ENCODE peak calls at places on chromosomes 5 and 9, in five cellular contexts. One of them, this sample, is unnamed.

GRCh38 chr9:112533660-112534059 is 47.0 kb downstream of the KIAA1958 start:
- DNase-seq in CD8-positive, alpha-beta memory T cell: no peak
- DNase-seq in fibroblast of lung: no peak
- DNase-seq in CD4-positive, alpha-beta T cell: no peak
- DNase-seq in kidney: no peak
- DNase-seq in this sample: no peak

GRCh38 chr5:81425569-81425968 is 31.6 kb upstream of the ACOT12 start:
- DNase-seq in CD8-positive, alpha-beta memory T cell: no peak
- DNase-seq in CD4-positive, alpha-beta T cell: no peak
- DNase-seq in kidney: no peak
- DNase-seq in fibroblast of lung: peak; percentile 74
- DNase-seq in this sample: no peak

GRCh38 chr5:153445875-153446567 is 44.4 kb upstream of the GRIA1 start:
- DNase-seq in CD4-positive, alpha-beta T cell: no peak
- DNase-seq in fibroblast of lung: peak; percentile 21
- DNase-seq in CD8-positive, alpha-beta memory T cell: no peak
- DNase-seq in kidney: no peak
- DNase-seq in this sample: no peak

GRCh38 chr5:55899344-55899743 is 48.2 kb downstream of the IL31RA start:
- DNase-seq in kidney: no peak
- DNase-seq in CD8-positive, alpha-beta memory T cell: no peak
- DNase-seq in fibroblast of lung: peak; percentile 39
- DNase-seq in CD4-positive, alpha-beta T cell: no peak
- DNase-seq in this sample: no peak

GRCh38 chr9:68443560-68443959 is 87.1 kb downstream of the PGM5 start:
- DNase-seq in CD8-positive, alpha-beta memory T cell: no peak
- DNase-seq in kidney: no peak
- DNase-seq in fibroblast of lung: peak; percentile 24
- DNase-seq in CD4-positive, alpha-beta T cell: no peak
- DNase-seq in this sample: no peak

GRCh38 chr9:109182940-109183798 is 16.1 kb upstream of the FRRS1L start:
- DNase-seq in fibroblast of lung: peak; percentile 23
- DNase-seq in CD4-positive, alpha-beta T cell: no peak
- DNase-seq in kidney: no peak
- DNase-seq in CD8-positive, alpha-beta memory T cell: no peak
- DNase-seq in this sample: no peak

GRCh38 chr5:50445281-50445949 is 4.3 kb upstream of the EMB start:
- DNase-seq in CD4-positive, alpha-beta T cell: peak; percentile 9
- DNase-seq in fibroblast of lung: no peak
- DNase-seq in kidney: no peak
- DNase-seq in CD8-positive, alpha-beta memory T cell: no peak
- DNase-seq in this sample: no peak

GRCh38 chr9:82883436-82883835 is 179.5 kb downstream of the RASEF start:
- DNase-seq in CD4-positive, alpha-beta T cell: no peak
- DNase-seq in fibroblast of lung: no peak
- DNase-seq in CD8-positive, alpha-beta memory T cell: no peak
- DNase-seq in kidney: no peak
- DNase-seq in this sample: no peak

GRCh38 chr9:126992427-126992826 is 77.8 kb downstream of the RALGPS1 start:
- DNase-seq in fibroblast of lung: no peak
- DNase-seq in kidney: no peak
- DNase-seq in CD4-positive, alpha-beta T cell: no peak
- DNase-seq in CD8-positive, alpha-beta memory T cell: no peak
- DNase-seq in this sample: no peak

GRCh38 chr9:126986506-126986951 is 71.9 kb downstream of the RALGPS1 start:
- DNase-seq in kidney: no peak
- DNase-seq in fibroblast of lung: peak; percentile 31
- DNase-seq in CD8-positive, alpha-beta memory T cell: no peak
- DNase-seq in CD4-positive, alpha-beta T cell: peak; percentile 25
- DNase-seq in this sample: peak; percentile 22

GRCh38 chr9:126988857-126989256 is 74.3 kb downstream of the RALGPS1 start:
- DNase-seq in CD4-positive, alpha-beta T cell: no peak
- DNase-seq in fibroblast of lung: no peak
- DNase-seq in kidney: no peak
- DNase-seq in CD8-positive, alpha-beta memory T cell: no peak
- DNase-seq in this sample: no peak

GRCh38 chr9:126989847-126990821 is 75.6 kb downstream of the RALGPS1 start:
- DNase-seq in kidney: peak; percentile 82
- DNase-seq in fibroblast of lung: peak; percentile 52
- DNase-seq in CD4-positive, alpha-beta T cell: no peak
- DNase-seq in CD8-positive, alpha-beta memory T cell: no peak
- DNase-seq in this sample: no peak

DNA sequence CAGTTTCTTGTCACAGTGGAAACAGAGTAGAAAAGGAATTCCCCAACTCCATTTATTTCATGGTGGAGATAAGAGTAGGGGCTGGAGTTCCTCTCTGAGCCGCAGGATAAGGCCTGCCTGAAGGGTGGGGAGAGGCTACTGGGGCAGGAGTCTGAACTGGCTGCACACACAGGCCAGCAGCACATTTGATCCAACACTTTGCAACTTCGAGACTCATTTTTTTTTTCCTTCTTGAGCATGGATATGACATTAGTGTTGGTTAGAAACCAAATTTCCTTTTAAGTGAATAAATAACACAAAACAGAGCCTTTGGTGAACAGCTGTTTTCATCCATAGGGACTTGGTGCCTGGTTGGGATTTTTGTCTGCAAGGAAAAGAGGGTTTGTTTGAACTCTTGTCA is 76.6 kb downstream of the RALGPS1 start:
- DNase-seq in CD4-positive, alpha-beta T cell: no peak
- DNase-seq in fibroblast of lung: no peak
- DNase-seq in CD8-positive, alpha-beta memory T cell: no peak
- DNase-seq in kidney: no peak
- DNase-seq in this sample: no peak
- H3K27ac ChIP-seq in CD4-positive, alpha-beta T cell: no peak overlapping the region
- H3K27ac ChIP-seq in fibroblast of lung: no peak overlapping the region
- H3K27ac ChIP-seq in CD8-positive, alpha-beta memory T cell: no peak overlapping the region
- H3K27ac ChIP-seq in kidney: no peak overlapping the region
- H3K27ac ChIP-seq in this sample: no peak overlapping the region

GRCh38 chr5:131756942-131757341 is 39.9 kb downstream of the FNIP1 start:
- DNase-seq in fibroblast of lung: no peak
- DNase-seq in CD8-positive, alpha-beta memory T cell: no peak
- DNase-seq in kidney: no peak
- DNase-seq in CD4-positive, alpha-beta T cell: no peak
- DNase-seq in this sample: no peak
- H3K27ac ChIP-seq in fibroblast of lung: no peak overlapping the region
- H3K27ac ChIP-seq in CD8-positive, alpha-beta memory T cell: no peak overlapping the region
- H3K27ac ChIP-seq in kidney: no peak overlapping the region
- H3K27ac ChIP-seq in CD4-positive, alpha-beta T cell: no peak overlapping the region
- H3K27ac ChIP-seq in this sample: no peak overlapping the region

GRCh38 chr9:98150726-98151125 is 31.7 kb upstream of the TRIM14 start:
- DNase-seq in CD4-positive, alpha-beta T cell: no peak
- DNase-seq in fibroblast of lung: no peak
- DNase-seq in kidney: no peak
- DNase-seq in CD8-positive, alpha-beta memory T cell: no peak
- DNase-seq in this sample: no peak

GRCh38 chr9:98148486-98148885 is 29.5 kb upstream of the TRIM14 start:
- DNase-seq in CD8-positive, alpha-beta memory T cell: no peak
- DNase-seq in CD4-positive, alpha-beta T cell: no peak
- DNase-seq in fibroblast of lung: no peak
- DNase-seq in kidney: no peak
- DNase-seq in this sample: no peak

GRCh38 chr9:98147582-98147981 is 28.6 kb upstream of the TRIM14 start:
- DNase-seq in CD8-positive, alpha-beta memory T cell: no peak
- DNase-seq in CD4-positive, alpha-beta T cell: no peak
- DNase-seq in fibroblast of lung: peak; percentile 7
- DNase-seq in kidney: no peak
- DNase-seq in this sample: no peak

GRCh38 chr9:98150164-98150563 is 31.1 kb upstream of the TRIM14 start:
- DNase-seq in CD4-positive, alpha-beta T cell: no peak
- DNase-seq in CD8-positive, alpha-beta memory T cell: no peak
- DNase-seq in kidney: no peak
- DNase-seq in fibroblast of lung: no peak
- DNase-seq in this sample: no peak

GRCh38 chr9:98149422-98149821 is 30.4 kb upstream of the TRIM14 start:
- DNase-seq in CD4-positive, alpha-beta T cell: no peak
- DNase-seq in fibroblast of lung: no peak
- DNase-seq in kidney: no peak
- DNase-seq in CD8-positive, alpha-beta memory T cell: no peak
- DNase-seq in this sample: no peak
- H3K27ac ChIP-seq in CD4-positive, alpha-beta T cell: no peak overlapping the region
- H3K27ac ChIP-seq in fibroblast of lung: no peak overlapping the region
- H3K27ac ChIP-seq in kidney: no peak overlapping the region
- H3K27ac ChIP-seq in CD8-positive, alpha-beta memory T cell: no peak overlapping the region
- H3K27ac ChIP-seq in this sample: peak overlapping the region; percentile 99

GRCh38 chr5:34503379-34504346 is 152.5 kb upstream of the RAI14 start:
- DNase-seq in kidney: no peak
- DNase-seq in CD4-positive, alpha-beta T cell: no peak
- DNase-seq in fibroblast of lung: no peak
- DNase-seq in CD8-positive, alpha-beta memory T cell: no peak
- DNase-seq in this sample: no peak
- H3K27ac ChIP-seq in kidney: peak overlapping the region; percentile 29
- H3K27ac ChIP-seq in CD4-positive, alpha-beta T cell: no peak overlapping the region
- H3K27ac ChIP-seq in fibroblast of lung: no peak overlapping the region
- H3K27ac ChIP-seq in CD8-positive, alpha-beta memory T cell: no peak overlapping the region
- H3K27ac ChIP-seq in this sample: peak overlapping the region; percentile 5

GRCh38 chr5:78540335-78541057 is 108.1 kb downstream of the LHFPL2 start:
- DNase-seq in CD4-positive, alpha-beta T cell: no peak
- DNase-seq in kidney: peak; percentile 46
- DNase-seq in fibroblast of lung: no peak
- DNase-seq in CD8-positive, alpha-beta memory T cell: no peak
- DNase-seq in this sample: no peak

GRCh38 chr5:78537821-78538220 is 110.8 kb downstream of the LHFPL2 start:
- DNase-seq in CD8-positive, alpha-beta memory T cell: no peak
- DNase-seq in CD4-positive, alpha-beta T cell: no peak
- DNase-seq in fibroblast of lung: peak; percentile 74
- DNase-seq in kidney: no peak
- DNase-seq in this sample: peak; percentile 61

GRCh38 chr5:78537406-78537805 is 111.2 kb downstream of the LHFPL2 start:
- DNase-seq in kidney: no peak
- DNase-seq in CD8-positive, alpha-beta memory T cell: no peak
- DNase-seq in fibroblast of lung: no peak
- DNase-seq in CD4-positive, alpha-beta T cell: no peak
- DNase-seq in this sample: no peak

GRCh38 chr5:78536797-78537196 is 111.8 kb downstream of the LHFPL2 start:
- DNase-seq in fibroblast of lung: no peak
- DNase-seq in CD4-positive, alpha-beta T cell: no peak
- DNase-seq in kidney: no peak
- DNase-seq in CD8-positive, alpha-beta memory T cell: no peak
- DNase-seq in this sample: no peak

GRCh38 chr5:78538240-78538850 is 110.2 kb downstream of the LHFPL2 start:
- DNase-seq in fibroblast of lung: no peak
- DNase-seq in CD4-positive, alpha-beta T cell: no peak
- DNase-seq in kidney: no peak
- DNase-seq in CD8-positive, alpha-beta memory T cell: no peak
- DNase-seq in this sample: no peak
- H3K27ac ChIP-seq in fibroblast of lung: no peak overlapping the region
- H3K27ac ChIP-seq in CD4-positive, alpha-beta T cell: no peak overlapping the region
- H3K27ac ChIP-seq in kidney: no peak overlapping the region
- H3K27ac ChIP-seq in CD8-positive, alpha-beta memory T cell: no peak overlapping the region
- H3K27ac ChIP-seq in this sample: peak overlapping the region; percentile 37

DNA sequence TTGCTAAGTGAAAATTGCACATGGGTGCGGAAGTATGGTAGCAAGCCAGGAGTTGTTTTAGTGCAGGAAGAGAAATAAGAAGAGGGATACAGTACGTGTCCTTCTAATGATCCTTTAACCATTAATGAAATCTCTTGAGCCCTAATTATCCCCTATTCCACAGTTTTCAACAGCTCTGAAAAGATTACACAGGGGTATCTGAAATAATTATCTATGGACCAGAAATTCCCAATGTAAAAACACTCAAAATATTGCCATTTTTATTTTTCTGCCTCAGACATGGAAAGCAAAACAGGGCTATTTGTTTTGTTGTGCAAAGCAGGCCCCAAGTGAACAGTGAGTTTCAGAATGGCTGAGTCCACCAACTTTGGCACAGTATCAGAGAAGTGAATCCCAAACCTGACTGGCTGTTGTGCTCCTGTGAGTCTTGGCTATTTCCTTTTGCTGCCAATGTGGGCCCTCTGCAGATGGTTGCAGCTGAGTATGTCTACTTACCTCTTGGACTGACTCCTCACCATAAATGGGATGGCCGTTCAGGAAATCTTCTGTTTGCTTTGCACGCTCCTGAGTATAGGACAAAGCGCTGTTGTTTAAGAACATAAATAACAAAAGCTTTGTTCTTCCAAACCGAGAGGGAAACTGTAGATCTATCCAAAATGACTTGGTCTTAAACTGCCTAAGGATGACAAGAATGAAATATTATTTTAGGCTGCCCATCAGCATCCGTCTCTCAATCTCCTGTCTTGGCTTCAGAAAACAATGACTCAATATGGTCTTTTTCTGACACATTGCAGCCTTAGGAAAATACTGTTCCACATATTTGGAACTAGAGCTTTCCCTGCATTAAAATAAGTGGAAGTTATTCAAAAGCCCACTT is 204.1 kb downstream of the DEPDC1B start:
- DNase-seq in fibroblast of lung: no peak
- DNase-seq in kidney: no peak
- DNase-seq in CD4-positive, alpha-beta T cell: no peak
- DNase-seq in CD8-positive, alpha-beta memory T cell: no peak
- DNase-seq in this sample: no peak
- H3K27ac ChIP-seq in fibroblast of lung: no peak overlapping the region
- H3K27ac ChIP-seq in kidney: no peak overlapping the region
- H3K27ac ChIP-seq in CD4-positive, alpha-beta T cell: no peak overlapping the region
- H3K27ac ChIP-seq in CD8-positive, alpha-beta memory T cell: no peak overlapping the region
- H3K27ac ChIP-seq in this sample: peak overlapping the region; percentile 13

GRCh38 chr5:94621763-94622162 is 3.3 kb downstream of the SLF1 start:
- DNase-seq in CD8-positive, alpha-beta memory T cell: no peak
- DNase-seq in fibroblast of lung: peak; percentile 13
- DNase-seq in CD4-positive, alpha-beta T cell: no peak
- DNase-seq in kidney: no peak
- DNase-seq in this sample: no peak
- H3K27ac ChIP-seq in CD8-positive, alpha-beta memory T cell: no peak overlapping the region
- H3K27ac ChIP-seq in fibroblast of lung: no peak overlapping the region
- H3K27ac ChIP-seq in CD4-positive, alpha-beta T cell: no peak overlapping the region
- H3K27ac ChIP-seq in kidney: no peak overlapping the region
- H3K27ac ChIP-seq in this sample: no peak overlapping the region

GRCh38 chr9:88533951-88534455 is 975 bp upstream of the NXNL2 start:
- DNase-seq in fibroblast of lung: peak; percentile 32
- DNase-seq in CD4-positive, alpha-beta T cell: no peak
- DNase-seq in kidney: peak; percentile 83
- DNase-seq in CD8-positive, alpha-beta memory T cell: no peak
- DNase-seq in this sample: no peak
- H3K27ac ChIP-seq in fibroblast of lung: peak overlapping the region; percentile 79
- H3K27ac ChIP-seq in CD4-positive, alpha-beta T cell: no peak overlapping the region
- H3K27ac ChIP-seq in kidney: peak overlapping the region; percentile 59
- H3K27ac ChIP-seq in CD8-positive, alpha-beta memory T cell: no peak overlapping the region
- H3K27ac ChIP-seq in this sample: peak overlapping the region; percentile 76